ENCODE peak calls at places on chromosomes 2 and 18, in seven cellular contexts. Z is tibial artery, Q is endodermal cell, T is kidney epithelial cell, L is GM06990, X is psoas muscle, C is fibroblast of lung. A is an unnamed sample.

GRCh38 chr2:43068053-43068471 is 158.3 kb downstream of the ZFP36L2 start:
- DNase-seq in Z (peak; percentile 64), Q (peak; percentile 61), T (no peak), L (no peak), X (no peak), C (no peak), A (peak; percentile 75)

GRCh38 chr18:8121942-8122480 is 487.2 kb upstream of the RAB12 start:
- DNase-seq in Z (no peak), Q (peak; percentile 62), T (peak; percentile 54), L (no peak), X (no peak), C (no peak), A (no peak)

GRCh38 chr18:63342206-63342605 is 22.6 kb upstream of the BCL2 start:
- DNase-seq in Z (no peak), Q (peak; percentile 79), T (no peak), L (no peak), X (no peak), C (peak; percentile 55), A (no peak)

GRCh38 chr2:46323671-46324207 is 26.5 kb downstream of the EPAS1 start:
- DNase-seq in Z (no peak), Q (no peak), T (no peak), L (no peak), X (no peak), C (no peak), A (no peak)

GRCh38 chr2:173959909-173960308 is 5.3 kb downstream of the SP3 start:
- DNase-seq in Z (no peak), Q (no peak), T (no peak), L (no peak), X (no peak), C (no peak), A (no peak)

GRCh38 chr2:31788273-31788672 is 207.5 kb upstream of the SRD5A2 start:
- DNase-seq in Z (no peak), Q (no peak), T (no peak), L (no peak), X (no peak), C (no peak), A (no peak)

GRCh38 chr18:61992923-61993322 is 100.1 kb upstream of the RNF152 start:
- DNase-seq in Z (no peak), Q (no peak), T (no peak), L (no peak), X (no peak), C (peak; percentile 83), A (no peak)

GRCh38 chr2:134117651-134118050 is 136.2 kb upstream of the MGAT5 start:
- DNase-seq in Z (no peak), Q (no peak), T (no peak), L (no peak), X (no peak), C (no peak), A (no peak)

GRCh38 chr2:38652431-38653273 is 13.3 kb upstream of the GALM start:
- DNase-seq in Z (no peak), Q (no peak), T (no peak), L (no peak), X (no peak), C (no peak), A (no peak)

GRCh38 chr2:205675861-205676516 is 6.3 kb upstream of the NRP2 start:
- DNase-seq in Z (no peak), Q (no peak), T (no peak), L (no peak), X (no peak), C (peak; percentile 86), A (no peak)

GRCh38 chr18:50836521-50836957 is 16.7 kb upstream of the MRO start:
- DNase-seq in Z (no peak), Q (no peak), T (no peak), L (peak; percentile 56), X (no peak), C (peak; percentile 56), A (no peak)

GRCh38 chr2:159744363-159744762 is 32.1 kb downstream of the MARCHF7 start:
- DNase-seq in Z (no peak), Q (no peak), T (no peak), L (no peak), X (no peak), C (no peak), A (no peak)

GRCh38 chr2:223459328-223459939 is 142.7 kb downstream of the SCG2 start:
- DNase-seq in Z (no peak), Q (no peak), T (no peak), L (no peak), X (no peak), C (peak; percentile 67), A (no peak)

GRCh38 chr2:39530423-39530866 is 93.4 kb upstream of the MAP4K3 start:
- DNase-seq in Z (no peak), Q (no peak), T (peak; percentile 23), L (no peak), X (no peak), C (peak; percentile 65), A (no peak)

GRCh38 chr2:45908316-45909150 is 257.1 kb downstream of the PRKCE start:
- DNase-seq in Z (no peak), Q (no peak), T (no peak), L (no peak), X (no peak), C (no peak), A (no peak)

GRCh38 chr2:84486436-84487115 is 27.5 kb upstream of the SUCLG1 start:
- DNase-seq in Z (no peak), Q (no peak), T (peak; percentile 75), L (no peak), X (no peak), C (peak; percentile 71), A (no peak)

GRCh38 chr2:235098736-235099494 is 147.1 kb downstream of the SH3BP4 start:
- DNase-seq in Z (no peak), Q (no peak), T (no peak), L (no peak), X (no peak), C (peak; percentile 17), A (no peak)

GRCh38 chr2:170180031-170180566 is 2.2 kb downstream of the MYO3B start:
- DNase-seq in Z (no peak), Q (no peak), T (no peak), L (peak; percentile 41), X (no peak), C (no peak), A (no peak)

GRCh38 chr18:35993013-35993412 is 20.5 kb downstream of the RMP24 start:
- DNase-seq in Z (no peak), Q (no peak), T (no peak), L (no peak), X (no peak), C (no peak), A (no peak)

GRCh38 chr2:39778775-39779751 is at the start of gene THUMPD2:
- DNase-seq in Z (peak; percentile 78), Q (peak; percentile 91), T (no peak), L (peak; percentile 84), X (peak; percentile 82), C (peak; percentile 71), A (peak; percentile 92)

DNA sequence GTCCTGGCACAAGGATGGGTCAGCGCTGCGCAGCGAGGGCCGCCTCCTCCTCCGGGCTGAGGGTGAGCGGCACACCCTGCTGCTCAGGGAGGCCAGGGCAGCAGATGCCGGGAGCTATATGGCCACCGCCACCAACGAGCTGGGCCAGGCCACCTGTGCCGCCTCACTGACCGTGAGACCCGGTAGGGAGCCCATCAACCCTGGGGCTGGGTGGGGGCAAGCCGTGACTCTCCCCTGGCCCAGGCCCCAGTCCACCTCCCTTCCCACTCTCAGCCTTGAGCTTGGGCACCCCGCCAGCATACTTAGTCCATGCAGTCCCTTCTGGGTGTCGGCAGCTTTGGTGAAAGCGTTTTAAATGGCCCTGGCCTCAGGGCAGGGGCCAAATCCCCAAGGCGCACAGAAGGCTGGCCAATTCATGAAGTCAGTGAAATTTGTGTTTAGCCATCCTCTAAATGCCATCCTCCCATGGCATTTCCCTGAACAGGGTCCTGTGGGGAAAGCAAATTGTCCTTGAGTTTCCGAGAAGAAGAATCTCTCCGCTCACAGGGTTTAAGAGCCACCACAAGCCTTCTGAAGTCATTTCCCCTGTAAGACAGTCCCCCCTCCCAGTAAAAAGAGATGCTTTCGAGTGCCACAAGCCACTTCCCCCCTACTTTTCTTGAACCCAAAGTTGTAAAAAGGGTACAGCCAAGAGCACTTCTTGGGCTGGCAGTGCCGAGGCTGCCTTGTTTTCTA is 17.1 kb downstream of the SPEG start:
- DNase-seq in Z (peak; percentile 97), Q (no peak), T (no peak), L (no peak), X (peak; percentile 83), C (peak; percentile 19), A (peak; percentile 93)
- H3K4me3 ChIP-seq in Z (peak overlapping the region; percentile 77), Q (no peak overlapping the region), T (no peak overlapping the region), L (no peak overlapping the region), X (peak overlapping the region; percentile 40), C (no peak overlapping the region), A (no peak overlapping the region)

DNA sequence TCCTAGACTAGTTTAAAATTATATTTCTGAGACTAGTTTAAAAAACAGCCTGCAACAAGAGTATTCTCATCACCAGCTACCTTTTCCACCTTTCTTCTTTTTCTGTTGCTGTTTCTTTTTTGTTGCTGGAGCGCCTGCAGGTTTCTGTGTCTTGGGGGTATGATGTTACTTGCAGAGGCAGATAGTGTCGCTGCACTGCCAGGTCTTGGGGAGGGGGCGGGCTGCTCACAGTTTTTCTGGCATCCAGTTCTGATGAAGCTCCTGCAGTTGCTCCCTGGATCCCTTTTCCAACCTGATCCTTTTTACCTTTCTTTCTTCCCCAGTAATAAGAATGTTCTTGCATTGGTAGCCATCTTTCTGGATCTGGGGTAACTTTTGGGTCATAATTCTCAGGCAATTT is 8.0 kb upstream of the C18orf32 start:
- DNase-seq in Z (no peak), Q (peak; percentile 74), T (no peak), L (no peak), X (no peak), C (no peak), A (no peak)
- H3K4me3 ChIP-seq in Z (no peak overlapping the region), Q (peak overlapping the region; percentile 19), T (no peak overlapping the region), L (no peak overlapping the region), X (no peak overlapping the region), C (no peak overlapping the region), A (no peak overlapping the region)

GRCh38 chr2:154882725-154883124 is 184.2 kb downstream of the KCNJ3 start:
- DNase-seq in Z (no peak), Q (no peak), T (no peak), L (no peak), X (no peak), C (no peak), A (no peak)

GRCh38 chr2:154886316-154886715 is 187.8 kb downstream of the KCNJ3 start:
- DNase-seq in Z (no peak), Q (no peak), T (no peak), L (no peak), X (no peak), C (no peak), A (no peak)
- H3K4me3 ChIP-seq in Z (no peak overlapping the region), Q (no peak overlapping the region), T (no peak overlapping the region), L (no peak overlapping the region), X (no peak overlapping the region), C (no peak overlapping the region), A (no peak overlapping the region)

GRCh38 chr18:32770181-32770650 is 2.6 kb downstream of the KLHL14 start:
- DNase-seq in Z (no peak), Q (no peak), T (no peak), L (no peak), X (no peak), C (no peak), A (no peak)

GRCh38 chr18:32771871-32772499 is 838 bp downstream of the KLHL14 start:
- DNase-seq in Z (no peak), Q (peak; percentile 83), T (no peak), L (peak; percentile 35), X (no peak), C (no peak), A (no peak)

GRCh38 chr18:32771169-32771751 is 1.6 kb downstream of the KLHL14 start:
- DNase-seq in Z (no peak), Q (peak; percentile 81), T (no peak), L (peak; percentile 26), X (no peak), C (no peak), A (no peak)

GRCh38 chr18:32769242-32770180 is 3.3 kb downstream of the KLHL14 start:
- DNase-seq in Z (no peak), Q (peak; percentile 83), T (no peak), L (peak; percentile 38), X (peak; percentile 14), C (no peak), A (no peak)

GRCh38 chr18:32770651-32771168 is 2.1 kb downstream of the KLHL14 start:
- DNase-seq in Z (no peak), Q (peak; percentile 70), T (no peak), L (peak; percentile 9), X (no peak), C (no peak), A (no peak)
- H3K4me3 ChIP-seq in Z (peak overlapping the region; percentile 52), Q (peak overlapping the region; percentile 82), T (peak overlapping the region; percentile 68), L (peak overlapping the region; percentile 22), X (peak overlapping the region; percentile 60), C (no peak overlapping the region), A (peak overlapping the region; percentile 52)